ENCODE peak calls at places on chromosomes 4 and X, in nine cellular contexts. One of them, this sample, is unnamed.

GRCh38 chr4:153969542-153969941 is 180.7 kb upstream of the SFRP2 start:
- DNase-seq in upper lobe of left lung: no peak
- DNase-seq in H1: no peak
- DNase-seq in SK-N-SH: no peak
- DNase-seq in HepG2: no peak
- DNase-seq in stomach: no peak
- DNase-seq in sigmoid colon: no peak
- DNase-seq in K562: no peak
- DNase-seq in GM12878: no peak
- DNase-seq in this sample: no peak

GRCh38 chrX:18748499-18748898 is 41.1 kb downstream of the PPEF1 start:
- DNase-seq in GM12878: no peak
- DNase-seq in sigmoid colon: no peak
- DNase-seq in H1: no peak
- DNase-seq in K562: no peak
- DNase-seq in SK-N-SH: no peak
- DNase-seq in HepG2: peak
- DNase-seq in upper lobe of left lung: no peak
- DNase-seq in stomach: no peak
- DNase-seq in this sample: no peak

GRCh38 chrX:78327370-78328048 is at the start of gene CYSLTR1:
- DNase-seq in GM12878: no peak
- DNase-seq in upper lobe of left lung: no peak
- DNase-seq in K562: no peak
- DNase-seq in SK-N-SH: no peak
- DNase-seq in H1: no peak
- DNase-seq in HepG2: no peak
- DNase-seq in stomach: no peak
- DNase-seq in sigmoid colon: no peak
- DNase-seq in this sample: no peak

GRCh38 chrX:40327085-40327484 is 229.3 kb upstream of the BCOR start:
- DNase-seq in H1: no peak
- DNase-seq in upper lobe of left lung: no peak
- DNase-seq in sigmoid colon: no peak
- DNase-seq in stomach: no peak
- DNase-seq in HepG2: no peak
- DNase-seq in GM12878: no peak
- DNase-seq in SK-N-SH: no peak
- DNase-seq in K562: no peak
- DNase-seq in this sample: no peak

GRCh38 chr4:40736910-40737309 is 12.8 kb upstream of the NSUN7 start:
- DNase-seq in stomach: no peak
- DNase-seq in GM12878: no peak
- DNase-seq in HepG2: peak
- DNase-seq in H1: no peak
- DNase-seq in K562: peak
- DNase-seq in upper lobe of left lung: no peak
- DNase-seq in SK-N-SH: peak
- DNase-seq in sigmoid colon: no peak
- DNase-seq in this sample: no peak

GRCh38 chrX:140064993-140065392 is 99.7 kb upstream of the CXorf66 start:
- DNase-seq in K562: no peak
- DNase-seq in HepG2: no peak
- DNase-seq in H1: no peak
- DNase-seq in upper lobe of left lung: no peak
- DNase-seq in GM12878: no peak
- DNase-seq in SK-N-SH: no peak
- DNase-seq in stomach: no peak
- DNase-seq in sigmoid colon: no peak
- DNase-seq in this sample: no peak

GRCh38 chr4:15469402-15470148 is at the start of gene CC2D2A:
- DNase-seq in K562: no peak
- DNase-seq in H1: no peak
- DNase-seq in upper lobe of left lung: no peak
- DNase-seq in SK-N-SH: peak
- DNase-seq in sigmoid colon: no peak
- DNase-seq in HepG2: no peak
- DNase-seq in GM12878: no peak
- DNase-seq in stomach: no peak
- DNase-seq in this sample: no peak

GRCh38 chr4:94806376-94806775 is 48.6 kb downstream of the BMPR1B start:
- DNase-seq in sigmoid colon: no peak
- DNase-seq in SK-N-SH: no peak
- DNase-seq in upper lobe of left lung: no peak
- DNase-seq in stomach: no peak
- DNase-seq in HepG2: no peak
- DNase-seq in GM12878: no peak
- DNase-seq in H1: no peak
- DNase-seq in K562: no peak
- DNase-seq in this sample: no peak

GRCh38 chr4:8171941-8172924 is 13.6 kb upstream of the ABLIM2 start:
- DNase-seq in stomach: no peak
- DNase-seq in HepG2: no peak
- DNase-seq in SK-N-SH: no peak
- DNase-seq in sigmoid colon: no peak
- DNase-seq in K562: no peak
- DNase-seq in upper lobe of left lung: peak
- DNase-seq in GM12878: peak
- DNase-seq in H1: no peak
- DNase-seq in this sample: no peak

GRCh38 chr4:24970191-24970590 is 57.3 kb upstream of the CCDC149 start:
- DNase-seq in SK-N-SH: no peak
- DNase-seq in stomach: no peak
- DNase-seq in H1: no peak
- DNase-seq in GM12878: no peak
- DNase-seq in HepG2: no peak
- DNase-seq in upper lobe of left lung: no peak
- DNase-seq in K562: no peak
- DNase-seq in sigmoid colon: no peak
- DNase-seq in this sample: no peak

DNA sequence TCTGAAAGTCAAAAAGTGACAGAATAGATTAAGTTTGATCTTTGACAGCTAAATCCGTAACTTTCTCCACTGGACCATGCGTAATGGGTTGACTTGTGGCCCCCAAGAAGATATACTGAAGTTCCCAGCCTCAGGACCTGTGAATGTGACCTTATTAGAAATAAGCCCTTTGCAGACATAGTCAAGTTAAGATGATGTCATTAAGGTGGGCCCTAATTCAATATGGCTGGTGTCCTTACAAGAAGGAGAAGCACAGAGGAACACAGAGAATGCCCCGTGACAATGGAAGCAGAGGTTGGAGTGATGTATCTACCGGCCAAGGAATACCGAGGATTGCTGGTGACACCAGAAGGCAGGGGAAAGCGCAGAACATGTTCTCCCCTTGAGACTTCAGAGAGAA is 14.4 kb downstream of the ENPP6 start:
- DNase-seq in K562: no peak
- DNase-seq in H1: no peak
- DNase-seq in HepG2: no peak
- DNase-seq in GM12878: no peak
- DNase-seq in SK-N-SH: no peak
- DNase-seq in upper lobe of left lung: no peak
- DNase-seq in stomach: no peak
- DNase-seq in sigmoid colon: no peak
- DNase-seq in this sample: no peak
- TF ChIP-seq EP300 in K562: no peak
- TF ChIP-seq EP300 in H1: no peak
- TF ChIP-seq EP300 in HepG2: no peak
- TF ChIP-seq EP300 in GM12878: no peak
- TF ChIP-seq EP300 in SK-N-SH: no peak
- TF ChIP-seq EP300 in upper lobe of left lung: no peak
- TF ChIP-seq EP300 in stomach: no peak
- TF ChIP-seq EP300 in sigmoid colon: no peak
- TF ChIP-seq EP300 in this sample: no peak

GRCh38 chr4:185394568-185395254 is 1.0 kb downstream of the LRP2BP start:
- DNase-seq in stomach: no peak
- DNase-seq in GM12878: no peak
- DNase-seq in H1: no peak
- DNase-seq in sigmoid colon: no peak
- DNase-seq in upper lobe of left lung: no peak
- DNase-seq in HepG2: no peak
- DNase-seq in SK-N-SH: no peak
- DNase-seq in K562: no peak
- DNase-seq in this sample: no peak

GRCh38 chr4:185395255-185395955 is at the start of gene LRP2BP:
- DNase-seq in H1: no peak
- DNase-seq in SK-N-SH: no peak
- DNase-seq in GM12878: peak
- DNase-seq in K562: no peak
- DNase-seq in HepG2: peak
- DNase-seq in stomach: no peak
- DNase-seq in sigmoid colon: no peak
- DNase-seq in upper lobe of left lung: no peak
- DNase-seq in this sample: no peak

GRCh38 chr4:185392156-185392555 is 3.6 kb downstream of the LRP2BP start:
- DNase-seq in sigmoid colon: no peak
- DNase-seq in H1: no peak
- DNase-seq in stomach: no peak
- DNase-seq in GM12878: no peak
- DNase-seq in SK-N-SH: no peak
- DNase-seq in HepG2: no peak
- DNase-seq in K562: no peak
- DNase-seq in upper lobe of left lung: no peak
- DNase-seq in this sample: no peak

GRCh38 chr4:185387957-185388356 is 7.8 kb downstream of the LRP2BP start:
- DNase-seq in sigmoid colon: no peak
- DNase-seq in HepG2: no peak
- DNase-seq in upper lobe of left lung: no peak
- DNase-seq in SK-N-SH: no peak
- DNase-seq in H1: no peak
- DNase-seq in K562: no peak
- DNase-seq in stomach: no peak
- DNase-seq in GM12878: no peak
- DNase-seq in this sample: no peak

DNA sequence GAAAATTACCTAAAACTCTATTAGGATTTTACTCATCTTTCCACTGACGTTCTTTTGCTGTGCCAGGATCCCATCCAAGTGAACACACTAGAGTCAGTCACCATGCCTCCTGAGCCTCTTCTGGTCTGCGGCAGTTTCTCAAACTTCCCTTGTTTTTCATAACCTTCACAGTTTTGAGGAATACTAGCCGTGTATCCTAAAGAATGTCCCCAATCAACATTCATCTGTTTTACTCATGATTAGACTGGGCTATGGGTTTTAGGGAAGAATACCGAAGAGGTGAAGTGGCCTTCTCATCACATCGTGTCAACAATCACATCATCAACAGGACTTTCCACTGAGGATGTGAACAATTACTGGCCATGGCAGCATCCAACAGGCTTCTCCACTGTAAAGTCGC is 4.8 kb downstream of the LRP2BP start:
- DNase-seq in stomach: no peak
- DNase-seq in K562: no peak
- DNase-seq in HepG2: no peak
- DNase-seq in sigmoid colon: no peak
- DNase-seq in GM12878: no peak
- DNase-seq in SK-N-SH: no peak
- DNase-seq in H1: no peak
- DNase-seq in upper lobe of left lung: no peak
- DNase-seq in this sample: no peak
- TF ChIP-seq POLR2AphosphoS5 in stomach: no peak
- TF ChIP-seq POLR2AphosphoS5 in K562: no peak
- TF ChIP-seq POLR2AphosphoS5 in HepG2: no peak
- TF ChIP-seq POLR2AphosphoS5 in sigmoid colon: no peak
- TF ChIP-seq POLR2AphosphoS5 in GM12878: no peak
- TF ChIP-seq POLR2AphosphoS5 in SK-N-SH: no peak
- TF ChIP-seq POLR2AphosphoS5 in H1: no peak
- TF ChIP-seq POLR2AphosphoS5 in upper lobe of left lung: no peak
- TF ChIP-seq POLR2AphosphoS5 in this sample: no peak

GRCh38 chrX:42714981-42715688 is 62.8 kb downstream of the PPP1R2C start:
- DNase-seq in K562: no peak
- DNase-seq in upper lobe of left lung: no peak
- DNase-seq in SK-N-SH: peak
- DNase-seq in HepG2: peak
- DNase-seq in stomach: peak
- DNase-seq in GM12878: no peak
- DNase-seq in sigmoid colon: peak
- DNase-seq in H1: peak
- DNase-seq in this sample: no peak
- TF ChIP-seq EP300 in K562: no peak
- TF ChIP-seq EP300 in upper lobe of left lung: no peak
- TF ChIP-seq EP300 in SK-N-SH: no peak
- TF ChIP-seq EP300 in HepG2: no peak
- TF ChIP-seq EP300 in stomach: no peak
- TF ChIP-seq EP300 in GM12878: no peak
- TF ChIP-seq EP300 in sigmoid colon: no peak
- TF ChIP-seq EP300 in H1: no peak
- TF ChIP-seq EP300 in this sample: no peak

GRCh38 chr4:10158355-10158942 is 41.9 kb upstream of the WDR1 start:
- DNase-seq in stomach: peak
- DNase-seq in GM12878: no peak
- DNase-seq in SK-N-SH: no peak
- DNase-seq in HepG2: peak
- DNase-seq in upper lobe of left lung: no peak
- DNase-seq in H1: no peak
- DNase-seq in sigmoid colon: no peak
- DNase-seq in K562: no peak
- DNase-seq in this sample: no peak
- TF ChIP-seq POLR2AphosphoS5 in stomach: no peak
- TF ChIP-seq POLR2AphosphoS5 in GM12878: no peak
- TF ChIP-seq POLR2AphosphoS5 in SK-N-SH: no peak
- TF ChIP-seq POLR2AphosphoS5 in HepG2: no peak
- TF ChIP-seq POLR2AphosphoS5 in upper lobe of left lung: no peak
- TF ChIP-seq POLR2AphosphoS5 in H1: no peak
- TF ChIP-seq POLR2AphosphoS5 in sigmoid colon: peak
- TF ChIP-seq POLR2AphosphoS5 in K562: no peak
- TF ChIP-seq POLR2AphosphoS5 in this sample: no peak